ENCODE peak calls at places on chromosomes 11 and 22, in six cellular contexts. M, N, F, D, O and Z are unnamed samples.

GRCh38 chr11:122754553-122755322 is 83.6 kb upstream of the CRTAM start:
- DNase-seq in M (no peak), N (no peak), F (no peak), D (no peak), O (no peak), Z (peak; percentile 10)

GRCh38 chr22:25564979-25565677 is 653 bp downstream of the GRK3 start:
- DNase-seq in M (peak; percentile 43), N (peak; percentile 47), F (no peak), D (peak; percentile 3), O (peak; percentile 89), Z (no peak)

GRCh38 chr11:44310456-44311272 is 725 bp upstream of the ALX4 start:
- DNase-seq in M (no peak), N (no peak), F (no peak), D (no peak), O (no peak), Z (no peak)

GRCh38 chr11:16632295-16633200 is 105.9 kb upstream of the C11orf58 start:
- DNase-seq in M (no peak), N (no peak), F (no peak), D (no peak), O (no peak), Z (peak; percentile 42)

GRCh38 chr11:2377511-2378443 is 667 bp downstream of the CD81 start:
- DNase-seq in M (peak; percentile 78), N (peak; percentile 73), F (peak; percentile 76), D (peak; percentile 41), O (peak; percentile 91), Z (no peak)

GRCh38 chr11:19472679-19473078 is 231.9 kb upstream of the E2F8 start:
- DNase-seq in M (no peak), N (no peak), F (no peak), D (no peak), O (no peak), Z (no peak)

GRCh38 chr11:74630043-74630442 is 37.7 kb downstream of the POLD3 start:
- DNase-seq in M (no peak), N (no peak), F (no peak), D (no peak), O (no peak), Z (no peak)

GRCh38 chr11:1157645-1158591 is at the start of gene MUC5AC:
- DNase-seq in M (no peak), N (no peak), F (no peak), D (no peak), O (peak; percentile 72), Z (no peak)

GRCh38 chr22:50274311-50274710 is 4.1 kb upstream of the MAPK11 start:
- DNase-seq in M (peak; percentile 73), N (peak; percentile 57), F (peak; percentile 44), D (peak; percentile 38), O (no peak), Z (no peak)

GRCh38 chr11:104772806-104773241 is 125.4 kb downstream of the CASP12 start:
- DNase-seq in M (no peak), N (no peak), F (peak; percentile 14), D (peak; percentile 3), O (no peak), Z (peak; percentile 6)

GRCh38 chr11:62805044-62805892 is at the start of gene NXF1:
- DNase-seq in M (peak; percentile 94), N (peak; percentile 95), F (peak; percentile 94), D (peak; percentile 84), O (peak; percentile 98), Z (peak; percentile 90)

GRCh38 chr11:109527496-109527895 is 105.5 kb downstream of the C11orf87 start:
- DNase-seq in M (no peak), N (no peak), F (no peak), D (no peak), O (no peak), Z (no peak)

GRCh38 chr22:38505595-38506117 is 455 bp downstream of the DDX17 start:
- DNase-seq in M (peak; percentile 86), N (peak; percentile 65), F (peak; percentile 65), D (peak; percentile 20), O (peak; percentile 91), Z (no peak)

GRCh38 chr11:119751281-119752060 is 22.5 kb upstream of the NECTIN1 start:
- DNase-seq in M (no peak), N (peak; percentile 27), F (no peak), D (no peak), O (peak; percentile 48), Z (no peak)

GRCh38 chr11:85299247-85299646 is 327.9 kb downstream of the DLG2 start:
- DNase-seq in M (no peak), N (no peak), F (no peak), D (peak; percentile 19), O (no peak), Z (no peak)

GRCh38 chr22:30217698-30218565 is 28.6 kb downstream of the LIF start:
- DNase-seq in M (peak; percentile 19), N (no peak), F (no peak), D (no peak), O (no peak), Z (no peak)
- TF ChIP-seq POLR2A in M (no peak), N (no peak), F (no peak), D (no peak), O (no peak), Z (no peak)

GRCh38 chr11:80162387-80162786 is 721.6 kb upstream of the TENM4 start:
- DNase-seq in M (no peak), N (no peak), F (no peak), D (no peak), O (no peak), Z (no peak)
- TF ChIP-seq POLR2A in M (no peak), N (no peak), F (no peak), D (no peak), O (no peak), Z (no peak)

GRCh38 chr11:34443136-34443535 is 4.4 kb downstream of the CAT start:
- DNase-seq in M (peak; percentile 13), N (no peak), F (no peak), D (no peak), O (no peak), Z (no peak)

GRCh38 chr11:34449013-34449412 is 10.3 kb downstream of the CAT start:
- DNase-seq in M (peak; percentile 6), N (no peak), F (no peak), D (no peak), O (no peak), Z (no peak)

GRCh38 chr11:34448223-34448994 is 9.7 kb downstream of the CAT start:
- DNase-seq in M (no peak), N (no peak), F (no peak), D (no peak), O (no peak), Z (no peak)

GRCh38 chr11:34447044-34447443 is 8.3 kb downstream of the CAT start:
- DNase-seq in M (no peak), N (no peak), F (no peak), D (no peak), O (no peak), Z (no peak)

GRCh38 chr11:34446389-34446788 is 7.7 kb downstream of the CAT start:
- DNase-seq in M (no peak), N (no peak), F (no peak), D (no peak), O (no peak), Z (no peak)
- TF ChIP-seq POLR2A in M (no peak), N (no peak), F (no peak), D (no peak), O (no peak), Z (no peak)

GRCh38 chr11:63993100-63993499 is 6.9 kb downstream of the OTUB1 start:
- DNase-seq in M (no peak), N (no peak), F (no peak), D (no peak), O (no peak), Z (no peak)
- TF ChIP-seq POLR2A in M (no peak), N (no peak), F (no peak), D (no peak), O (no peak), Z (no peak)

GRCh38 chr22:48660795-48661740 is 1166.6 kb downstream of the BRD1 start:
- DNase-seq in M (no peak), N (no peak), F (no peak), D (no peak), O (no peak), Z (no peak)
- TF ChIP-seq POLR2A in M (no peak), N (no peak), F (no peak), D (no peak), O (no peak), Z (no peak)

DNA sequence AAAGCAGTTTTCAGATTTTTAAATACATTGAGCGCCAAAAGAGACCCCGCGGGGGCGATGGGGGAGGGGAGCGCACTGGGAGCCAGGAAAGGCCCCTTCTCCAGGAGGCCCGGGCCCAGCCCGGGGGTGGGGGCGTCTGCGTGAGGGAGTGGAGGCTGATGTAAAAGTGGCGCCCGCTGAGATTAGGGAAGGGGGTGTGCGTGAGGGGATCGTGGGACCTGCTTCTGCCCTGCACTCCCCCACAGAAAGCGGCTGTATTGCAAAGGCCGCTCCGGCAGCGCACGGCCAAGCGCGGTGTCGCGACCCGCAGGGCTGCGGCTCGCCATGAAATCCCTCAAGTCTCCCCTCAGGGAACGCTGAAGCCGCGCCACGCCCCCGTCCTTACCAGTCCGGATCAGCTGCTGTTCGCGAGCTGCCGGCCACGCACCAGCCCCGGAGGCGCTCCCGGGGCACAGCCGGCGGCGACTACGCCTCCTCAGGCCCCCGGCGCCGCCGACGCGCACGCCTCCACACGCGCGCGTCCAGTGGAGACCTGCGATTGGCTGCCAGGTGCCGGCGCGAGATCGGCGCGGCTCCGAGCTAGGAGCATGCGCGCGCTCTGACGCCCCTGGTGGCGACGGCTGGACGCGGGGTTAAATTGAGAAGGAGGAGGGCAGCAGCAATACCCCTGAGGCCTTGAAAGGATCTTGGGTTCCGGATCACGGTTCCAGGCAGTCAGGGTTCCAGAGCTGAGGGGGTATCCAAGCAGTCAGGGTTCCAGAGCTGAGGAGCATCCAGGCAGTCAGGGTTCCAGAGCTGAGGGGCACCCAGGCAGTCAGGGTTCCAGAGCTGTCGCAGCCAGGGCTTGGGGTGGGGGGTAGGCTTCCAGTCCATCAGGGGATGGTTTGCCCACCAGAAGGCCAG is at the start of gene ZNF280B:
- DNase-seq in M (peak; percentile 80), N (peak; percentile 5), F (no peak), D (peak; percentile 44), O (peak; percentile 93), Z (peak; percentile 81)
- TF ChIP-seq POLR2A in M (peak; percentile 54), N (no peak), F (no peak), D (peak; percentile 59), O (no peak), Z (no peak)

GRCh38 chr11:64284048-64284961 is at the start of gene BAD:
- DNase-seq in M (peak; percentile 95), N (peak; percentile 97), F (peak; percentile 94), D (peak; percentile 97), O (peak; percentile 98), Z (peak; percentile 82)
- TF ChIP-seq POLR2A in M (peak; percentile 79), N (peak; percentile 74), F (peak; percentile 43), D (peak; percentile 27), O (no peak), Z (peak; percentile 23)